ENCODE peak calls at places on chromosomes 3 and 15, in four cellular contexts. S is transverse colon, G is left ventricle myocardium inferior, B is suprapubic skin. L is an unnamed sample. For H3K27me3, the result is how much of the 10 kb centered on the place peaks cover.

GRCh38 chr3:48565186-48565585 is 1.6 kb upstream of the UCN2 start:
- DNase-seq in S (no peak), G (no peak), B (no peak), L (no peak)

GRCh38 chr15:56883088-56883487 is 35.4 kb upstream of the TCF12 start:
- DNase-seq in S (no peak), G (no peak), B (no peak), L (no peak)

GRCh38 chr15:74208901-74209559 is 6.4 kb upstream of the STRA6 start:
- DNase-seq in S (no peak), G (no peak), B (no peak), L (no peak)

GRCh38 chr3:42732829-42733459 is 30.3 kb upstream of the HHATL start:
- DNase-seq in S (no peak), G (no peak), B (peak), L (no peak)

GRCh38 chr3:14802332-14802731 is 16.4 kb upstream of the FGD5 start:
- DNase-seq in S (no peak), G (no peak), B (no peak), L (no peak)

GRCh38 chr3:133413166-133414020 is 13.5 kb downstream of the BFSP2 start:
- DNase-seq in S (no peak), G (no peak), B (no peak), L (no peak)

GRCh38 chr15:76460871-76461270 is 124.3 kb downstream of the ISL2 start:
- DNase-seq in S (no peak), G (no peak), B (no peak), L (no peak)

GRCh38 chr15:39193611-39194010 is 387.3 kb upstream of the THBS1 start:
- DNase-seq in S (no peak), G (no peak), B (no peak), L (no peak)

GRCh38 chr3:29181872-29182271 is 99.0 kb upstream of the RBMS3 start:
- DNase-seq in S (no peak), G (no peak), B (no peak), L (no peak)

GRCh38 chr3:52155912-52156311 is 1.7 kb upstream of the POC1A start:
- DNase-seq in S (no peak), G (no peak), B (no peak), L (no peak)

GRCh38 chr15:98799461-98799971 is 151.2 kb downstream of the IGF1R start:
- DNase-seq in S (no peak), G (no peak), B (no peak), L (no peak)

GRCh38 chr3:24502690-24503089 is 8.0 kb upstream of the THRB start:
- DNase-seq in S (no peak), G (no peak), B (no peak), L (no peak)

GRCh38 chr15:47411733-47412530 is 305.4 kb upstream of the SEMA6D start:
- DNase-seq in S (no peak), G (no peak), B (no peak), L (no peak)

GRCh38 chr3:34683851-34684250 is 885.4 kb downstream of the PDCD6IP start:
- DNase-seq in S (peak), G (peak), B (no peak), L (no peak)

GRCh38 chr3:15860014-15860934 is 62.5 kb upstream of the ANKRD28 start:
- DNase-seq in S (peak), G (peak), B (no peak), L (peak)

GRCh38 chr3:57160046-57160730 is 5.0 kb downstream of the IL17RD start:
- DNase-seq in S (no peak), G (peak), B (no peak), L (no peak)
- H3K27me3 ChIP-seq in S (under half), G (under half), B (under half), L (under half)

GRCh38 chr15:26561130-26561529 is 211.7 kb downstream of the GABRB3 start:
- DNase-seq in S (no peak), G (peak), B (no peak), L (no peak)
- H3K27me3 ChIP-seq in S (under half), G (under half), B (under half), L (under half)

GRCh38 chr3:46882377-46883015 is 5.0 kb downstream of the PTH1R start:
- DNase-seq in S (no peak), G (no peak), B (no peak), L (peak)

GRCh38 chr3:46884427-46884826 is 6.9 kb downstream of the PTH1R start:
- DNase-seq in S (no peak), G (no peak), B (no peak), L (no peak)

GRCh38 chr3:46884929-46885328 is 7.4 kb downstream of the PTH1R start:
- DNase-seq in S (no peak), G (no peak), B (no peak), L (no peak)

GRCh38 chr3:46881819-46882376 is 4.4 kb downstream of the PTH1R start:
- DNase-seq in S (peak), G (peak), B (no peak), L (no peak)

DNA sequence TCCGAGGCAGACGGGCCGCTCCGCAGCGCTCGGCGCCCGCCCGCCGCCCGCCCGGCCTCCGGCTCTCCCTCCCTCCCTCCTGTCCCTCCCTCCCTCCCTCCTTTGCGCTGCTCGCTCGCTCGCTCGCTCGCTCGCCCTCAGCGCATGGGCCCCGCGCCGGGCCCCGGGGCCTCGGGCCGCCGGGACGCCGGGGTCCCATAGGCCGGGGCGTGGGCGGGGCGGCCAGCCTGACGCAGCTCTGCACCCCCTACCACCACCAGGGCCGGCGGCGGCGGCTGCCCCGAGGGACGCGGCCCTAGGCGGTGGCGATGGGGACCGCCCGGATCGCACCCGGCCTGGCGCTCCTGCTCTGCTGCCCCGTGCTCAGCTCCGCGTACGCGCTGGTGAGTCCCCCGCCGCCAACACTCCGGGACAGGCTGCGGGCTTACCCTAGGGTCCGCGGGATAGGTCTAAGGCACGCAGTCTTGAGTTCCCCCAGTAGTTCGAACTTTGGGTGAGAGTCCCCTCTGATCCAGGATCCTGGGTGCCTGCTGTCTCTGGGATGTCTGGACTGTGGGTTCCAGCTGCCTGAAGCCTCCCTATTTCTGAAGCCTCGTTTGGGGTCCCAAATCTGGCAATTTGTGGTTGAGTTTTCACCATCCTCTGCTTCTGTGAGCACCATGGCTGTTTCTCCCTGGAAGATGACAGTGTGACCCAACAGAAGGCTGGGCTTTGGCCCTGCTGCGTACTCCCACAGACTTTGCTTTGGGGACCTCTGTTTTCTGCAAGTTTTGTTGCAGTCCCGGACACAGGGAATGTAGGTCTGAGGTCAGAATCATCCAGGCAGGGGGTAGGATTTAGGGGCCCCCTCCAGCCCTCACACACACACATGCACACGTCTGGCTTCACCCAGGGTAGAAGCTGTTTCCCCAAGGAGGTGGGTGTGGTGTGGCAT is 6.0 kb downstream of the PTH1R start:
- DNase-seq in S (no peak), G (no peak), B (no peak), L (no peak)
- H3K27me3 ChIP-seq in S (half or more), G (under half), B (under half), L (under half)

GRCh38 chr3:193943200-193943599 is 192.7 kb upstream of the HES1 start:
- DNase-seq in S (no peak), G (no peak), B (no peak), L (no peak)
- H3K27me3 ChIP-seq in S (under half), G (half or more), B (under half), L (under half)

DNA sequence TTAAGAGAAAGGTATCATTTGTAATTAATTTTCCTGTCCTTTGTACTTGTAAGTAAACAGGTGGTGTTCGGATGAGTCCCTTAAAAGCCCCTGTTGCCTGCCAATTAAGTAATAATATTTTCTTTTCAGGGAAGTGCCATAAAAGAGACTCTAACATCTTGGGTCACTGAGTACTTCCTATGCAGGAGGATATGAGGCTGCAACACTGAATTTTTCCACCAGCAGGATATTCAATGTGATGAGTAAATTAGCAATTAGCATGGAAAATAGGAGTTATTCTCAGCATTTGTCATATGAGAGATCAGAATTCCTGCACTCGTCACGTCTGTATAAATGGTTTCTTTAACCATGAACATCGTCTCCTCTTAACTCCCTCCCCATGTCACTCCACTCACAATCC is 45.4 kb downstream of the WWTR1 start:
- DNase-seq in S (no peak), G (no peak), B (no peak), L (no peak)
- H3K27me3 ChIP-seq in S (under half), G (under half), B (under half), L (under half)

L was measured in GM06990.